ENCODE peak calls at places on chromosome 2, in seven cellular contexts. M, E, J, V, U, K and O are unnamed samples.

GRCh38 chr2:86094229-86094628 is 11.5 kb downstream of the POLR1A start:
- DNase-seq in M (no peak), E (no peak), K (no peak), V (no peak), U (no peak), J (no peak), O (no peak)

GRCh38 chr2:222300725-222301295 is 2.0 kb upstream of the PAX3 start:
- DNase-seq in V (no peak), J (no peak), K (no peak), U (no peak), E (peak; percentile 52), M (no peak), O (no peak)

GRCh38 chr2:170354855-170355649 is 177.1 kb downstream of the MYO3B start:
- DNase-seq in E (no peak), M (no peak), K (no peak), V (no peak), J (no peak), U (no peak), O (no peak)

GRCh38 chr2:71864085-71864484 is 283.6 kb downstream of the CYP26B1 start:
- DNase-seq in V (no peak), U (no peak), M (no peak), K (no peak), J (no peak), E (no peak), O (no peak)

GRCh38 chr2:29632018-29632417 is 289.4 kb downstream of the ALK start:
- DNase-seq in U (no peak), E (no peak), J (peak; percentile 83), V (no peak), M (no peak), K (no peak), O (peak; percentile 31)

GRCh38 chr2:133458280-133458679 is 110.0 kb downstream of the NCKAP5 start:
- DNase-seq in J (peak; percentile 0), V (no peak), K (no peak), E (no peak), M (no peak), U (peak; percentile 10), O (no peak)

GRCh38 chr2:26590960-26591618 is 50.1 kb downstream of the CIB4 start:
- DNase-seq in E (no peak), U (no peak), J (no peak), M (no peak), K (no peak), V (no peak), O (no peak)

GRCh38 chr2:74867841-74868658 is 34.1 kb downstream of the HK2 start:
- DNase-seq in V (peak; percentile 78), M (no peak), J (peak; percentile 66), U (peak; percentile 83), K (no peak), E (peak; percentile 87), O (peak; percentile 84)

GRCh38 chr2:110105608-110106467 is 9.8 kb downstream of the MALL start:
- DNase-seq in U (no peak), M (no peak), J (peak; percentile 73), E (no peak), V (peak; percentile 86), K (no peak), O (peak; percentile 25)

GRCh38 chr2:121650554-121650930 is 1.3 kb upstream of the CLASP1 start:
- DNase-seq in V (no peak), J (peak; percentile 25), E (peak; percentile 11), K (no peak), U (peak; percentile 18), M (no peak), O (no peak)

GRCh38 chr2:53473236-53473635 is 294.4 kb upstream of the CHAC2 start:
- DNase-seq in V (no peak), U (peak; percentile 3), K (no peak), E (peak; percentile 47), M (no peak), J (no peak), O (no peak)
- TF ChIP-seq CTCF in V (peak; percentile 49), U (no peak), K (peak; percentile 15), E (no peak), M (peak; percentile 7), J (no peak), O (no peak)

GRCh38 chr2:87996570-87996969 is 19.8 kb downstream of the RNU2-63P start:
- DNase-seq in E (no peak), V (no peak), K (no peak), U (no peak), J (no peak), M (peak; percentile 22), O (no peak)
- H3K4me3 ChIP-seq in E (no peak overlapping the region), V (no peak overlapping the region), K (no peak overlapping the region), U (no peak overlapping the region), J (no peak overlapping the region), M (no peak overlapping the region), O (no peak overlapping the region)

GRCh38 chr2:53432921-53433320 is 334.7 kb upstream of the CHAC2 start:
- DNase-seq in E (no peak), J (no peak), U (no peak), M (no peak), K (no peak), V (no peak), O (no peak)
- TF ChIP-seq CTCF in E (no peak), J (no peak), U (no peak), M (no peak), K (no peak), V (no peak), O (no peak)

DNA sequence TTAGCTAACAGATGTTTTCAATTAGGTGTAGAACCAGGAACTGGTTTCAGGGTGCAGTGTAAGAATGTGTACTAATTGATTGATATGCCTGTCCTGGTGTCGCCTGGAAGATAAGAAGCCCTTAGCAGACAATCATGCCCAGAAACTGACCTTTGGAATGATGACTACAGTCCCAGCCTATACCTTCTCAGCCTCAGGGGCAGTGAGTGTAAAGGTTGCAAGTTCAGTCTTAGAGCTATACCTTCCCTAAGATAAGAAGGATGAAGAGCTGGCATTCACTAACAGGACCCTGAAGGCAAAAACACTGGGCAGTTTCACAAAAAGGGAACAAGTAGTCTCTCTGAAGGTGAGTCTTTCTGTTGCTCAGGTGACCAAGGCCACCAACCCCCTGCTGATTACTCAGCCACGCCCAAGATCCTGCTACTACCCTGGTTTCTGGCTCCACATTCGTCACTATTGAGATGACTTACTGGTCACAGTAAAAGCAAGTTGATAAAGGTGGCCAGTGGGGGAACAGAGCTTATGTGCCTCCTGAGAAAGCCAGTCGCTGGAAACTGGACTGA is 71.4 kb downstream of the SPATS2L start:
- DNase-seq in V (no peak), U (no peak), J (no peak), E (no peak), M (no peak), K (no peak), O (no peak)
- H3K4me3 ChIP-seq in V (no peak overlapping the region), U (no peak overlapping the region), J (no peak overlapping the region), E (no peak overlapping the region), M (no peak overlapping the region), K (peak overlapping the region; percentile 65), O (no peak overlapping the region)

GRCh38 chr2:179341152-179341866 is 76.7 kb upstream of the SESTD1 start:
- DNase-seq in E (no peak), K (no peak), U (peak; percentile 45), J (no peak), M (no peak), V (no peak), O (no peak)

GRCh38 chr2:179336782-179337534 is 72.3 kb upstream of the SESTD1 start:
- DNase-seq in E (no peak), U (peak; percentile 41), V (peak; percentile 66), K (no peak), M (no peak), J (peak; percentile 74), O (peak; percentile 84)

GRCh38 chr2:179338681-179339080 is 74.0 kb upstream of the SESTD1 start:
- DNase-seq in J (peak; percentile 69), K (no peak), U (peak; percentile 51), E (no peak), V (peak; percentile 52), M (no peak), O (peak; percentile 74)

GRCh38 chr2:179343945-179344279 is 79.3 kb upstream of the SESTD1 start:
- DNase-seq in V (no peak), K (no peak), M (no peak), U (no peak), J (no peak), E (no peak), O (no peak)

DNA sequence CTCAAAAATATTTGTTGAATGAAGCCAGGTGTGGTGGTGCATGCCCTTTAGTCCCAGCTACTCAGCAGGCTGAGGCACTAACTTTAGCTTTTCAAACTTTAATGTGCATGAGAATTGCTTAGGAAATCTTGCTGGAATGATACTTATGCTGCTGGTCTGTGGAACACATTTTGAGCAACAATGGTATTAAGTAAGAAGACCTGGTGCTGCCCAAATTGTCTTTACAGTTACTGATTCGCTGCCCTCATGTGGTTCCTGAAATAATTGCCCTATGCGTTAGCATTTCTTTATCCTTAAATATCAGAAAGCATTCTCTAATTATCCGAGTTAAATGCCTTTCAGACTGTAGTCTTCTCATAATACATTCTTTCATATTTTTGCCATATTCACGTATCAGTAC is 76.0 kb upstream of the SESTD1 start:
- DNase-seq in V (peak; percentile 48), E (peak; percentile 43), M (peak; percentile 1), K (no peak), J (peak; percentile 67), U (peak; percentile 77), O (peak; percentile 77)
- TF ChIP-seq CTCF in V (no peak), E (peak; percentile 45), M (peak; percentile 14), K (no peak), J (peak; percentile 55), U (peak; percentile 46), O (peak; percentile 50)

DNA sequence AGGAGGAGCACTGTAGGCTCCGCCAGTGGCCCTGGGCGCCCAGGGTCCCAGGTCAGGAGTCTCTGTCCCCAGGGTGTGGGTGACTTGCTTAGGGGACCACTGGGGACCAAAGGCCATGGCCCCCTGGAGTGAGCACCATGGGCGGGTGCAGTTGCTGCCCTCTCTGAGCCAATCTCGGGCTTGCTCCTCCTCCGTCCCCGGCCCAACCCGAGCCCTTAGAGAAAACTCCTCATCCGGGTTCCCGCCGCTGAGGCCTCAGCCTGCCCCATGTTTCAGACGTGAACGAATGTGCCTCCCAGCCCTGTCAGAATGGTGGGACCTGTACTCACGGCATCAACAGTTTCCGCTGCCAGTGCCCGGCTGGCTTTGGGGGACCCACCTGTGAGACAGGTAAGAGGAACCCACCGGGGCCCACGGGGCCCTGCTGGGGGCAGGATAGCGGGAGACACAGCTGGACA is 38.6 kb downstream of the SNED1 start:
- DNase-seq in U (no peak), M (no peak), V (no peak), J (no peak), E (no peak), K (no peak), O (no peak)
- H3K4me3 ChIP-seq in U (no peak overlapping the region), M (no peak overlapping the region), V (no peak overlapping the region), J (no peak overlapping the region), E (peak overlapping the region; percentile 16), K (no peak overlapping the region), O (no peak overlapping the region)